ENCODE peak calls at places on chromosomes 4 and X, in nine cellular contexts. One of them, this sample, is unnamed.

GRCh38 chrX:65894138-65894537 is 145.7 kb downstream of the VSIG4 start:
- DNase-seq in cardiac muscle cell: no peak
- DNase-seq in CD4-positive, alpha-beta T cell: no peak
- DNase-seq in right lobe of liver: no peak
- DNase-seq in aorta: no peak
- DNase-seq in pancreas: no peak
- DNase-seq in transverse colon: peak
- DNase-seq in WERI-Rb-1: no peak
- DNase-seq in psoas muscle: no peak
- DNase-seq in this sample: no peak

GRCh38 chr4:58766763-58767162 is 1656.6 kb upstream of the IGFBP7 start:
- DNase-seq in WERI-Rb-1: no peak
- DNase-seq in psoas muscle: no peak
- DNase-seq in transverse colon: no peak
- DNase-seq in aorta: no peak
- DNase-seq in pancreas: no peak
- DNase-seq in cardiac muscle cell: no peak
- DNase-seq in CD4-positive, alpha-beta T cell: no peak
- DNase-seq in right lobe of liver: no peak
- DNase-seq in this sample: no peak

GRCh38 chr4:88780389-88780788 is 82.8 kb upstream of the NAP1L5 start:
- DNase-seq in right lobe of liver: no peak
- DNase-seq in pancreas: no peak
- DNase-seq in transverse colon: no peak
- DNase-seq in psoas muscle: no peak
- DNase-seq in cardiac muscle cell: no peak
- DNase-seq in WERI-Rb-1: no peak
- DNase-seq in aorta: no peak
- DNase-seq in CD4-positive, alpha-beta T cell: no peak
- DNase-seq in this sample: no peak

GRCh38 chrX:39813631-39814246 is 284.0 kb downstream of the BCOR start:
- DNase-seq in pancreas: peak
- DNase-seq in cardiac muscle cell: peak
- DNase-seq in psoas muscle: peak
- DNase-seq in aorta: peak
- DNase-seq in WERI-Rb-1: peak
- DNase-seq in transverse colon: peak
- DNase-seq in right lobe of liver: peak
- DNase-seq in CD4-positive, alpha-beta T cell: no peak
- DNase-seq in this sample: no peak

GRCh38 chr4:111136438-111136837 is 513.6 kb upstream of the PITX2 start:
- DNase-seq in pancreas: no peak
- DNase-seq in CD4-positive, alpha-beta T cell: no peak
- DNase-seq in cardiac muscle cell: peak
- DNase-seq in transverse colon: no peak
- DNase-seq in psoas muscle: no peak
- DNase-seq in aorta: no peak
- DNase-seq in WERI-Rb-1: no peak
- DNase-seq in right lobe of liver: no peak
- DNase-seq in this sample: no peak

GRCh38 chr4:1109898-1110506 is 3.4 kb downstream of the RNF212 start:
- DNase-seq in cardiac muscle cell: no peak
- DNase-seq in aorta: no peak
- DNase-seq in psoas muscle: no peak
- DNase-seq in CD4-positive, alpha-beta T cell: no peak
- DNase-seq in WERI-Rb-1: no peak
- DNase-seq in pancreas: no peak
- DNase-seq in transverse colon: no peak
- DNase-seq in right lobe of liver: no peak
- DNase-seq in this sample: no peak

GRCh38 chr4:98996056-98996941 is 778 bp downstream of the METAP1 start:
- DNase-seq in transverse colon: peak
- DNase-seq in WERI-Rb-1: peak
- DNase-seq in pancreas: no peak
- DNase-seq in psoas muscle: no peak
- DNase-seq in right lobe of liver: no peak
- DNase-seq in aorta: no peak
- DNase-seq in cardiac muscle cell: peak
- DNase-seq in CD4-positive, alpha-beta T cell: no peak
- DNase-seq in this sample: no peak

GRCh38 chrX:79270401-79270800 is 96.7 kb downstream of the ITM2A start:
- DNase-seq in right lobe of liver: no peak
- DNase-seq in WERI-Rb-1: no peak
- DNase-seq in transverse colon: peak
- DNase-seq in cardiac muscle cell: peak
- DNase-seq in psoas muscle: no peak
- DNase-seq in CD4-positive, alpha-beta T cell: peak
- DNase-seq in aorta: peak
- DNase-seq in pancreas: no peak
- DNase-seq in this sample: no peak

GRCh38 chrX:19382500-19383145 is 38.9 kb downstream of the PDHA1 start:
- DNase-seq in WERI-Rb-1: peak
- DNase-seq in psoas muscle: no peak
- DNase-seq in right lobe of liver: no peak
- DNase-seq in CD4-positive, alpha-beta T cell: peak
- DNase-seq in aorta: no peak
- DNase-seq in cardiac muscle cell: peak
- DNase-seq in transverse colon: peak
- DNase-seq in pancreas: peak
- DNase-seq in this sample: no peak

GRCh38 chr4:76783836-76784235 is 114.1 kb downstream of the SOWAHB start:
- DNase-seq in pancreas: no peak
- DNase-seq in transverse colon: no peak
- DNase-seq in right lobe of liver: no peak
- DNase-seq in aorta: no peak
- DNase-seq in psoas muscle: no peak
- DNase-seq in WERI-Rb-1: no peak
- DNase-seq in cardiac muscle cell: no peak
- DNase-seq in CD4-positive, alpha-beta T cell: no peak
- DNase-seq in this sample: no peak

GRCh38 chrX:10397349-10397748 is 223.0 kb downstream of the MID1 start:
- DNase-seq in right lobe of liver: no peak
- DNase-seq in cardiac muscle cell: no peak
- DNase-seq in aorta: no peak
- DNase-seq in transverse colon: no peak
- DNase-seq in pancreas: no peak
- DNase-seq in CD4-positive, alpha-beta T cell: no peak
- DNase-seq in psoas muscle: no peak
- DNase-seq in WERI-Rb-1: no peak
- DNase-seq in this sample: no peak

GRCh38 chr4:104989363-104989762 is 157.3 kb upstream of the TET2 start:
- DNase-seq in right lobe of liver: no peak
- DNase-seq in transverse colon: no peak
- DNase-seq in cardiac muscle cell: peak
- DNase-seq in aorta: no peak
- DNase-seq in psoas muscle: no peak
- DNase-seq in WERI-Rb-1: no peak
- DNase-seq in CD4-positive, alpha-beta T cell: no peak
- DNase-seq in pancreas: no peak
- DNase-seq in this sample: no peak

GRCh38 chr4:2436301-2436700 is 17.5 kb downstream of the CFAP99 start:
- DNase-seq in CD4-positive, alpha-beta T cell: no peak
- DNase-seq in right lobe of liver: no peak
- DNase-seq in WERI-Rb-1: no peak
- DNase-seq in aorta: no peak
- DNase-seq in psoas muscle: no peak
- DNase-seq in pancreas: no peak
- DNase-seq in cardiac muscle cell: no peak
- DNase-seq in transverse colon: no peak
- DNase-seq in this sample: no peak

GRCh38 chr4:16169491-16169890 is 56.8 kb downstream of the TAPT1 start:
- DNase-seq in cardiac muscle cell: no peak
- DNase-seq in aorta: no peak
- DNase-seq in CD4-positive, alpha-beta T cell: no peak
- DNase-seq in right lobe of liver: no peak
- DNase-seq in psoas muscle: no peak
- DNase-seq in pancreas: no peak
- DNase-seq in WERI-Rb-1: no peak
- DNase-seq in transverse colon: no peak
- DNase-seq in this sample: no peak

GRCh38 chr4:74555231-74555630 is 110.3 kb downstream of the AREG start:
- DNase-seq in WERI-Rb-1: no peak
- DNase-seq in aorta: no peak
- DNase-seq in CD4-positive, alpha-beta T cell: no peak
- DNase-seq in right lobe of liver: no peak
- DNase-seq in cardiac muscle cell: no peak
- DNase-seq in psoas muscle: no peak
- DNase-seq in transverse colon: no peak
- DNase-seq in pancreas: no peak
- DNase-seq in this sample: no peak

GRCh38 chr4:1960170-1960825 is 48.5 kb downstream of the NELFA start:
- DNase-seq in CD4-positive, alpha-beta T cell: no peak
- DNase-seq in psoas muscle: no peak
- DNase-seq in cardiac muscle cell: peak
- DNase-seq in aorta: no peak
- DNase-seq in transverse colon: no peak
- DNase-seq in WERI-Rb-1: no peak
- DNase-seq in right lobe of liver: no peak
- DNase-seq in pancreas: no peak
- DNase-seq in this sample: no peak

GRCh38 chr4:4456351-4456750 is 69.4 kb downstream of the NSG1 start:
- DNase-seq in WERI-Rb-1: no peak
- DNase-seq in aorta: no peak
- DNase-seq in transverse colon: no peak
- DNase-seq in right lobe of liver: no peak
- DNase-seq in CD4-positive, alpha-beta T cell: no peak
- DNase-seq in pancreas: no peak
- DNase-seq in cardiac muscle cell: peak
- DNase-seq in psoas muscle: no peak
- DNase-seq in this sample: no peak

DNA sequence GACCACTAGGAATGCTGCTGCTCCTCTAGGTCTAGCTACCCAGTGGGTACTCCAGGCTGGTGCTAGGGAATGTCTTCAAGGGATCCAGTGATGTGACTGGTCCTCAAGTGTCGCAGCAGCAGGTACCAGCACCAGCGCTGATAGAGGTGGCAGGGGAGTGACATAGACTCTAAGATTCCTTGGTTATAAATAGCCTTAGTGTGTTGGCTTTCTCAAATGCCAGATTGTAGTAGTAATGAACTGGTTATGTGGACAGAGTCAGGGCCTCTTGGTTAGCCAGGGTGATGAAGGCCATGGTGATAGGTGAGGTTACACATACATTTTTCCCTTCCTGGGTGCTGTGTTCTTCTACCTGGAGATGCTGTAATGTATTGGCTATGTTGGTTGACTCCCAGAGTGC is 38.3 kb downstream of the DCLK2 start:
- DNase-seq in right lobe of liver: no peak
- DNase-seq in aorta: no peak
- DNase-seq in transverse colon: no peak
- DNase-seq in CD4-positive, alpha-beta T cell: no peak
- DNase-seq in psoas muscle: no peak
- DNase-seq in WERI-Rb-1: no peak
- DNase-seq in cardiac muscle cell: no peak
- DNase-seq in pancreas: no peak
- DNase-seq in this sample: no peak
- H3K27ac ChIP-seq in right lobe of liver: no peak
- H3K27ac ChIP-seq in aorta: no peak
- H3K27ac ChIP-seq in transverse colon: no peak
- H3K27ac ChIP-seq in CD4-positive, alpha-beta T cell: no peak
- H3K27ac ChIP-seq in psoas muscle: no peak
- H3K27ac ChIP-seq in WERI-Rb-1: no peak
- H3K27ac ChIP-seq in cardiac muscle cell: no peak
- H3K27ac ChIP-seq in pancreas: no peak
- H3K27ac ChIP-seq in this sample: no peak

GRCh38 chrX:5176766-5177165 is 1051.9 kb downstream of the NLGN4X start:
- DNase-seq in pancreas: no peak
- DNase-seq in CD4-positive, alpha-beta T cell: no peak
- DNase-seq in cardiac muscle cell: no peak
- DNase-seq in aorta: no peak
- DNase-seq in WERI-Rb-1: no peak
- DNase-seq in psoas muscle: no peak
- DNase-seq in transverse colon: no peak
- DNase-seq in right lobe of liver: no peak
- DNase-seq in this sample: no peak
- H3K27ac ChIP-seq in pancreas: no peak
- H3K27ac ChIP-seq in CD4-positive, alpha-beta T cell: no peak
- H3K27ac ChIP-seq in cardiac muscle cell: no peak
- H3K27ac ChIP-seq in aorta: no peak
- H3K27ac ChIP-seq in WERI-Rb-1: no peak
- H3K27ac ChIP-seq in psoas muscle: no peak
- H3K27ac ChIP-seq in transverse colon: no peak
- H3K27ac ChIP-seq in right lobe of liver: no peak
- H3K27ac ChIP-seq in this sample: no peak

GRCh38 chrX:152619897-152620296 is 17.8 kb upstream of the GABRQ start:
- DNase-seq in transverse colon: no peak
- DNase-seq in aorta: no peak
- DNase-seq in right lobe of liver: no peak
- DNase-seq in pancreas: no peak
- DNase-seq in cardiac muscle cell: no peak
- DNase-seq in WERI-Rb-1: no peak
- DNase-seq in CD4-positive, alpha-beta T cell: no peak
- DNase-seq in psoas muscle: no peak
- DNase-seq in this sample: no peak

GRCh38 chrX:152614786-152615185 is 22.9 kb upstream of the GABRQ start:
- DNase-seq in psoas muscle: no peak
- DNase-seq in right lobe of liver: no peak
- DNase-seq in transverse colon: no peak
- DNase-seq in cardiac muscle cell: no peak
- DNase-seq in CD4-positive, alpha-beta T cell: no peak
- DNase-seq in aorta: no peak
- DNase-seq in pancreas: no peak
- DNase-seq in WERI-Rb-1: no peak
- DNase-seq in this sample: no peak
- H3K27ac ChIP-seq in psoas muscle: no peak
- H3K27ac ChIP-seq in right lobe of liver: no peak
- H3K27ac ChIP-seq in transverse colon: no peak
- H3K27ac ChIP-seq in cardiac muscle cell: no peak
- H3K27ac ChIP-seq in CD4-positive, alpha-beta T cell: no peak
- H3K27ac ChIP-seq in aorta: no peak
- H3K27ac ChIP-seq in pancreas: no peak
- H3K27ac ChIP-seq in WERI-Rb-1: no peak
- H3K27ac ChIP-seq in this sample: no peak

GRCh38 chrX:45747905-45748304 is 547.2 kb upstream of the DIPK2B start:
- DNase-seq in aorta: no peak
- DNase-seq in CD4-positive, alpha-beta T cell: no peak
- DNase-seq in psoas muscle: no peak
- DNase-seq in transverse colon: no peak
- DNase-seq in pancreas: no peak
- DNase-seq in cardiac muscle cell: no peak
- DNase-seq in right lobe of liver: no peak
- DNase-seq in WERI-Rb-1: no peak
- DNase-seq in this sample: no peak

GRCh38 chrX:45743906-45744625 is 543.4 kb upstream of the DIPK2B start:
- DNase-seq in right lobe of liver: no peak
- DNase-seq in CD4-positive, alpha-beta T cell: no peak
- DNase-seq in aorta: no peak
- DNase-seq in cardiac muscle cell: no peak
- DNase-seq in transverse colon: no peak
- DNase-seq in psoas muscle: no peak
- DNase-seq in WERI-Rb-1: no peak
- DNase-seq in pancreas: no peak
- DNase-seq in this sample: no peak

GRCh38 chrX:45745479-45745878 is 544.8 kb upstream of the DIPK2B start:
- DNase-seq in right lobe of liver: no peak
- DNase-seq in CD4-positive, alpha-beta T cell: no peak
- DNase-seq in cardiac muscle cell: no peak
- DNase-seq in aorta: no peak
- DNase-seq in transverse colon: no peak
- DNase-seq in WERI-Rb-1: no peak
- DNase-seq in pancreas: no peak
- DNase-seq in psoas muscle: no peak
- DNase-seq in this sample: no peak

GRCh38 chrX:45740291-45740690 is 539.6 kb upstream of the DIPK2B start:
- DNase-seq in transverse colon: no peak
- DNase-seq in cardiac muscle cell: no peak
- DNase-seq in CD4-positive, alpha-beta T cell: no peak
- DNase-seq in aorta: no peak
- DNase-seq in pancreas: no peak
- DNase-seq in right lobe of liver: no peak
- DNase-seq in psoas muscle: no peak
- DNase-seq in WERI-Rb-1: no peak
- DNase-seq in this sample: no peak

GRCh38 chrX:45743081-45743533 is 542.4 kb upstream of the DIPK2B start:
- DNase-seq in cardiac muscle cell: no peak
- DNase-seq in pancreas: no peak
- DNase-seq in transverse colon: no peak
- DNase-seq in aorta: no peak
- DNase-seq in CD4-positive, alpha-beta T cell: no peak
- DNase-seq in WERI-Rb-1: peak
- DNase-seq in right lobe of liver: no peak
- DNase-seq in psoas muscle: no peak
- DNase-seq in this sample: no peak
- H3K27ac ChIP-seq in cardiac muscle cell: no peak
- H3K27ac ChIP-seq in pancreas: no peak
- H3K27ac ChIP-seq in transverse colon: no peak
- H3K27ac ChIP-seq in aorta: no peak
- H3K27ac ChIP-seq in CD4-positive, alpha-beta T cell: no peak
- H3K27ac ChIP-seq in WERI-Rb-1: no peak
- H3K27ac ChIP-seq in right lobe of liver: no peak
- H3K27ac ChIP-seq in psoas muscle: no peak
- H3K27ac ChIP-seq in this sample: no peak